ENCODE peak calls at places on chromosomes 2 and 18, in four cellular contexts. L is tibial nerve; D is stimulated activated CD4-positive, alpha-beta T cell treated with anti-CD3 and anti-CD28 coated beads, Interleukin-4, amount 100 ng/mL, for 4 hours; I is amniotic epithelial cell. Z is an unnamed sample.

GRCh38 chr2:59622599-59623308 is 930.7 kb downstream of the BCL11A start:
- DNase-seq in L (no peak), D (no peak), I (no peak), Z (no peak)

GRCh38 chr18:35755369-35755768 is 173.8 kb downstream of the GALNT1 start:
- DNase-seq in L (no peak), D (no peak), I (no peak), Z (no peak)

GRCh38 chr18:10432781-10433180 is 21.7 kb upstream of the APCDD1 start:
- DNase-seq in L (no peak), D (no peak), I (no peak), Z (no peak)

GRCh38 chr2:158688722-158689121 is 106.4 kb upstream of the DAPL1 start:
- DNase-seq in L (no peak), D (no peak), I (peak), Z (no peak)

GRCh38 chr2:101858910-101859309 is 132.8 kb upstream of the IL1R2 start:
- DNase-seq in L (no peak), D (no peak), I (no peak), Z (no peak)

GRCh38 chr2:218263817-218264611 is 3.2 kb downstream of the GPBAR1 start:
- DNase-seq in L (peak), D (no peak), I (no peak), Z (no peak)

GRCh38 chr2:46540496-46541342 is 61.4 kb downstream of the TMEM247 start:
- DNase-seq in L (no peak), D (no peak), I (peak), Z (no peak)

GRCh38 chr18:41989508-41989907 is 34.5 kb downstream of the PIK3C3 start:
- DNase-seq in L (no peak), D (no peak), I (no peak), Z (no peak)

GRCh38 chr2:214076527-214076926 is 334.3 kb upstream of the VWC2L start:
- DNase-seq in L (no peak), D (no peak), I (no peak), Z (no peak)

GRCh38 chr2:25054720-25055119 is 12.8 kb downstream of the EFR3B start:
- DNase-seq in L (no peak), D (no peak), I (peak), Z (no peak)

GRCh38 chr2:182784777-182785176 is 68.7 kb downstream of the DNAJC10 start:
- DNase-seq in L (no peak), D (no peak), I (peak), Z (no peak)

GRCh38 chr2:123500988-123501387 is 524.1 kb upstream of the CNTNAP5 start:
- DNase-seq in L (no peak), D (no peak), I (no peak), Z (no peak)

GRCh38 chr2:26184555-26185303 is 11.8 kb downstream of the GAREM2 start:
- DNase-seq in L (peak), D (peak), I (peak), Z (no peak)

GRCh38 chr2:54720563-54720962 is 2.9 kb upstream of the EML6 start:
- DNase-seq in L (no peak), D (no peak), I (peak), Z (no peak)

GRCh38 chr2:237774811-237775553 is 23.6 kb upstream of the RBM44 start:
- DNase-seq in L (no peak), D (peak), I (peak), Z (no peak)

GRCh38 chr2:6639870-6640639 is 225.7 kb downstream of the CMPK2 start:
- DNase-seq in L (no peak), D (no peak), I (no peak), Z (no peak)

GRCh38 chr18:50410008-50410407 is 35.2 kb downstream of the SKA1 start:
- DNase-seq in L (no peak), D (no peak), I (no peak), Z (no peak)

GRCh38 chr2:234044157-234044556 is 6.3 kb upstream of the SPP2 start:
- DNase-seq in L (no peak), D (no peak), I (peak), Z (no peak)

GRCh38 chr18:50947899-50948298 is 19.9 kb upstream of the ELAC1 start:
- DNase-seq in L (no peak), D (no peak), I (peak), Z (no peak)

GRCh38 chr2:43560231-43560547 is 35.6 kb downstream of the THADA start:
- DNase-seq in L (no peak), D (no peak), I (no peak), Z (no peak)

GRCh38 chr18:54240629-54241107 is 16.2 kb upstream of the MBD2 start:
- DNase-seq in L (no peak), D (no peak), I (peak), Z (no peak)

GRCh38 chr2:46296216-46296839 is 879 bp upstream of the EPAS1 start:
- DNase-seq in L (peak), D (no peak), I (no peak), Z (no peak)

GRCh38 chr2:191245869-191246531 is 796 bp downstream of the MYO1B start:
- DNase-seq in L (no peak), D (peak), I (peak), Z (peak)

GRCh38 chr2:50135841-50136240 is 896.1 kb downstream of the NRXN1 start:
- DNase-seq in L (no peak), D (no peak), I (no peak), Z (no peak)

GRCh38 chr2:78845786-78846185 is 179.7 kb upstream of the REG3G start:
- DNase-seq in L (no peak), D (no peak), I (no peak), Z (no peak)

GRCh38 chr2:10043906-10044601 is 704 bp downstream of the KLF11 start:
- DNase-seq in L (peak), D (peak), I (peak), Z (peak)

GRCh38 chr2:79437416-79438281 is 75.2 kb upstream of the CTNNA2 start:
- DNase-seq in L (no peak), D (no peak), I (no peak), Z (no peak)

GRCh38 chr2:128279786-128280701 is 38.6 kb downstream of the HS6ST1 start:
- DNase-seq in L (no peak), D (no peak), I (no peak), Z (no peak)

GRCh38 chr2:171154348-171154747 is 6.3 kb downstream of the TLK1 start:
- DNase-seq in L (no peak), D (no peak), I (peak), Z (no peak)

GRCh38 chr2:240460781-240461431 is 25.4 kb downstream of the GPC1 start:
- DNase-seq in L (peak), D (no peak), I (no peak), Z (no peak)

GRCh38 chr18:3966246-3966984 is 488.7 kb downstream of the DLGAP1 start:
- DNase-seq in L (no peak), D (no peak), I (peak), Z (no peak)

GRCh38 chr2:74502147-74502719 is 2.8 kb upstream of the LBX2 start:
- DNase-seq in L (no peak), D (no peak), I (no peak), Z (no peak)

GRCh38 chr18:77114564-77115391 is 17.8 kb downstream of the MBP start:
- DNase-seq in L (peak), D (no peak), I (peak), Z (peak)

GRCh38 chr2:67485431-67485830 is 88.3 kb downstream of the ETAA1 start:
- DNase-seq in L (no peak), D (no peak), I (peak), Z (no peak)

GRCh38 chr18:61651145-61651879 is 241.5 kb downstream of the RNF152 start:
- DNase-seq in L (no peak), D (no peak), I (no peak), Z (no peak)

GRCh38 chr2:203706403-203706802 is at the start of gene CD28:
- DNase-seq in L (no peak), D (peak), I (no peak), Z (no peak)

GRCh38 chr2:234536218-234536989 is 39.5 kb upstream of the ARL4C start:
- DNase-seq in L (no peak), D (no peak), I (no peak), Z (no peak)

GRCh38 chr18:73891572-73892421 is 255.8 kb downstream of the FBXO15 start:
- DNase-seq in L (no peak), D (no peak), I (no peak), Z (no peak)

GRCh38 chr2:197559656-197560055 is 43.8 kb downstream of the MOB4 start:
- DNase-seq in L (no peak), D (no peak), I (no peak), Z (no peak)

GRCh38 chr2:105323117-105323516 is 6.4 kb downstream of the TGFBRAP1 start:
- DNase-seq in L (no peak), D (no peak), I (no peak), Z (no peak)

Z was measured in omental fat pad.